ENCODE peak calls at places on chromosome 13, in eight cellular contexts. O is Right ventricle myocardium superior, T is T-cell, L is erythroblast, Z is epithelial cell of prostate, N is kidney tubule cell, H is GM04503, R is NCI-H1105. K is an unnamed sample.

GRCh38 chr13:18948012-18948663 is 233.5 kb downstream of the TUBA3C start:
- DNase-seq in L (no peak), R (no peak), H (no peak), N (no peak), T (no peak), O (no peak), Z (no peak), K (no peak)

GRCh38 chr13:112186091-112186490 is 119.1 kb downstream of the SOX1 start:
- DNase-seq in R (no peak), Z (no peak), H (no peak), O (no peak), N (no peak), L (no peak), T (no peak), K (no peak)

GRCh38 chr13:64871742-64872141 is 2358.4 kb downstream of the PCDH9 start:
- DNase-seq in R (no peak), Z (no peak), L (no peak), O (no peak), T (no peak), H (no peak), N (no peak), K (no peak)

GRCh38 chr13:113851826-113852535 is 11.9 kb downstream of the GAS6 start:
- DNase-seq in Z (no peak), L (no peak), O (no peak), H (no peak), T (peak), N (no peak), R (no peak), K (no peak)

GRCh38 chr13:64912141-64912540 is 2318.0 kb downstream of the PCDH9 start:
- DNase-seq in R (no peak), L (no peak), N (peak), O (no peak), H (peak), Z (peak), T (no peak), K (peak)

GRCh38 chr13:62357887-62358645 is 942.4 kb upstream of the PCDH20 start:
- DNase-seq in L (peak), H (no peak), N (peak), R (peak), T (no peak), Z (no peak), O (no peak), K (peak)

GRCh38 chr13:36673838-36674326 is at the start of gene SERTM1:
- DNase-seq in Z (no peak), R (peak), O (peak), T (no peak), N (peak), H (no peak), L (peak), K (peak)

GRCh38 chr13:75636339-75637095 is 387 bp downstream of the LMO7 start:
- DNase-seq in T (peak), L (peak), O (peak), Z (no peak), H (no peak), N (peak), R (peak), K (peak)

GRCh38 chr13:112177459-112177858 is 110.5 kb downstream of the SOX1 start:
- DNase-seq in R (no peak), H (no peak), N (no peak), T (no peak), L (no peak), Z (no peak), O (no peak), K (no peak)

GRCh38 chr13:24802074-24802473 is 38.1 kb downstream of the RNF17 start:
- DNase-seq in T (no peak), N (no peak), O (no peak), H (no peak), L (no peak), R (no peak), Z (no peak), K (peak)

GRCh38 chr13:94435604-94436226 is 43.8 kb downstream of the DCT start:
- DNase-seq in H (peak), L (peak), O (no peak), R (peak), T (no peak), Z (no peak), N (peak), K (peak)

GRCh38 chr13:97289514-97290298 is 67.6 kb downstream of the MBNL2 start:
- DNase-seq in H (no peak), R (no peak), L (no peak), Z (no peak), O (no peak), T (no peak), N (no peak), K (no peak)

GRCh38 chr13:110771194-110771593 is 57.7 kb downstream of the ING1 start:
- DNase-seq in R (no peak), O (no peak), H (no peak), Z (no peak), T (no peak), N (peak), L (no peak), K (no peak)

GRCh38 chr13:33744589-33745369 is 73.2 kb upstream of the RFC3 start:
- DNase-seq in R (peak), Z (no peak), T (no peak), H (no peak), O (no peak), N (no peak), L (no peak), K (no peak)

GRCh38 chr13:45847554-45848224 is 3.9 kb downstream of the SIAH3 start:
- DNase-seq in T (peak), L (no peak), R (no peak), N (peak), Z (no peak), H (no peak), O (peak), K (no peak)

GRCh38 chr13:99694251-99694650 is 193.0 kb downstream of the TM9SF2 start:
- DNase-seq in T (no peak), H (no peak), O (no peak), Z (no peak), R (no peak), L (no peak), N (no peak), K (no peak)

GRCh38 chr13:79289557-79289956 is 116.5 kb downstream of the RBM26 start:
- DNase-seq in L (no peak), R (no peak), N (no peak), O (no peak), H (no peak), Z (no peak), T (no peak), K (no peak)

GRCh38 chr13:42110410-42111155 is 62.1 kb downstream of the DGKH start:
- DNase-seq in L (peak), R (peak), N (peak), O (no peak), T (no peak), H (peak), Z (no peak), K (peak)

GRCh38 chr13:83798731-83799130 is 83.5 kb downstream of the SLITRK1 start:
- DNase-seq in L (no peak), T (no peak), N (no peak), Z (no peak), R (no peak), H (no peak), O (no peak), K (no peak)

GRCh38 chr13:99978781-99979452 is 2.7 kb upstream of the ZIC2 start:
- DNase-seq in R (no peak), T (no peak), L (no peak), O (no peak), Z (no peak), N (no peak), H (no peak), K (no peak)

GRCh38 chr13:43792456-43792855 is 5.7 kb upstream of the ENOX1 start:
- DNase-seq in O (no peak), R (no peak), T (no peak), N (no peak), H (no peak), L (no peak), Z (no peak), K (no peak)

GRCh38 chr13:75857291-75857690 is 221.2 kb downstream of the LMO7 start:
- DNase-seq in N (no peak), O (no peak), T (no peak), Z (no peak), R (no peak), L (no peak), H (no peak), K (no peak)

GRCh38 chr13:38687246-38688229 is 661 bp downstream of the FREM2 start:
- DNase-seq in R (no peak), Z (no peak), N (peak), H (no peak), T (no peak), L (no peak), O (peak), K (peak)

GRCh38 chr13:66341978-66342377 is 888.2 kb downstream of the PCDH9 start:
- DNase-seq in R (no peak), O (no peak), H (no peak), Z (no peak), L (no peak), N (no peak), T (no peak), K (no peak)

GRCh38 chr13:43573787-43574562 is 212.8 kb downstream of the ENOX1 start:
- DNase-seq in T (no peak), R (no peak), Z (no peak), L (no peak), O (no peak), H (peak), N (no peak), K (no peak)

GRCh38 chr13:52158629-52159158 is 703 bp downstream of the NEK3 start:
- DNase-seq in L (peak), N (peak), T (no peak), R (no peak), O (peak), H (no peak), Z (no peak), K (peak)

GRCh38 chr13:47188802-47189201 is 291.9 kb upstream of the HTR2A start:
- DNase-seq in Z (no peak), L (peak), O (no peak), T (no peak), R (no peak), H (peak), N (peak), K (no peak)

GRCh38 chr13:59963383-59963782 is 200.3 kb downstream of the DIAPH3 start:
- DNase-seq in N (no peak), H (no peak), O (no peak), R (no peak), L (no peak), T (no peak), Z (no peak), K (no peak)

GRCh38 chr13:51995677-51996551 is 15.3 kb downstream of the ATP7B start:
- DNase-seq in H (peak), Z (no peak), R (no peak), T (no peak), O (peak), N (peak), L (peak), K (no peak)

GRCh38 chr13:44919103-44919804 is 70.0 kb downstream of the NUFIP1 start:
- DNase-seq in T (no peak), L (no peak), N (no peak), Z (no peak), R (no peak), H (no peak), O (no peak), K (no peak)

K was measured in RWPE1.